ENCODE peak calls at places on chromosomes 11 and 22, in ten cellular contexts. X is ovary, G is HepG2, Z is stomach, U is A549, M is H1, V is GM12878, S is suprapubic skin, Y is sigmoid colon, E is esophagus muscularis mucosa. L is an unnamed sample. For H3K4me1, the result is how much of the 10 kb centered on the place peaks cover.

GRCh38 chr11:111310088-111310487 is 11.7 kb downstream of the POU2AF3 start:
- DNase-seq in Z (no peak), S (no peak), X (no peak), E (peak), U (no peak), M (no peak), Y (no peak), V (no peak), G (no peak), L (peak)

GRCh38 chr11:119907122-119907933 is 178.3 kb upstream of the NECTIN1 start:
- DNase-seq in G (no peak), Y (no peak), X (no peak), U (no peak), V (no peak), S (no peak), E (no peak), M (no peak), Z (peak), L (peak)

GRCh38 chr11:65662247-65662801 is 392 bp downstream of the RELA start:
- DNase-seq in U (no peak), X (no peak), M (no peak), Z (no peak), G (no peak), Y (no peak), V (no peak), S (no peak), E (no peak), L (no peak)

GRCh38 chr11:61053198-61053597 is 49.1 kb upstream of the CD5 start:
- DNase-seq in S (no peak), G (no peak), U (no peak), E (no peak), Z (no peak), Y (no peak), X (no peak), V (no peak), M (no peak), L (no peak)

GRCh38 chr11:10309163-10310093 is 4.6 kb downstream of the ADM start:
- DNase-seq in Y (peak), V (no peak), U (peak), S (peak), E (peak), X (peak), Z (peak), G (peak), M (no peak), L (peak)

GRCh38 chr22:19540394-19540793 is 16.2 kb upstream of the CLDN5 start:
- DNase-seq in Y (no peak), E (no peak), Z (no peak), U (no peak), G (no peak), X (no peak), S (no peak), V (no peak), M (no peak), L (no peak)

GRCh38 chr22:24474649-24475048 is 20.5 kb upstream of the UPB1 start:
- DNase-seq in Y (no peak), M (no peak), U (no peak), G (no peak), S (no peak), X (no peak), V (no peak), E (no peak), Z (no peak), L (no peak)

GRCh38 chr11:69357458-69358397 is 63.8 kb downstream of the MYEOV start:
- DNase-seq in Y (no peak), M (peak), G (no peak), U (no peak), E (peak), V (no peak), X (no peak), Z (peak), S (peak), L (peak)

GRCh38 chr11:94525933-94526332 is 13.7 kb downstream of the C11orf97 start:
- DNase-seq in U (no peak), V (no peak), Y (peak), Z (peak), X (peak), G (no peak), M (no peak), S (peak), E (no peak), L (peak)

GRCh38 chr11:118265954-118266353 is 1.9 kb upstream of the MPZL2 start:
- DNase-seq in X (no peak), Y (no peak), E (no peak), Z (peak), S (peak), G (no peak), M (no peak), V (no peak), U (no peak), L (peak)

GRCh38 chr11:122102426-122102825 is 13.6 kb downstream of the BLID start:
- DNase-seq in V (no peak), X (no peak), Y (no peak), G (no peak), E (no peak), M (no peak), U (no peak), Z (no peak), S (no peak), L (no peak)

GRCh38 chr11:79264284-79264683 is 176.5 kb downstream of the TENM4 start:
- DNase-seq in S (no peak), V (no peak), M (no peak), G (no peak), Y (no peak), E (no peak), Z (no peak), X (no peak), U (no peak), L (no peak)

GRCh38 chr22:23399367-23400285 is 180.5 kb downstream of the IGLL1 start:
- DNase-seq in E (no peak), Z (no peak), U (no peak), Y (peak), V (no peak), X (peak), S (peak), G (no peak), M (no peak), L (no peak)

GRCh38 chr22:19886605-19887250 is 32.1 kb upstream of the GNB1L start:
- DNase-seq in G (no peak), U (no peak), Y (no peak), V (no peak), S (peak), Z (no peak), X (no peak), M (no peak), E (no peak), L (no peak)

GRCh38 chr22:21917206-21917958 is 35.3 kb downstream of the PPM1F start:
- DNase-seq in X (peak), S (no peak), G (peak), Y (no peak), E (no peak), V (no peak), Z (peak), M (no peak), U (no peak), L (no peak)

GRCh38 chr11:112751763-112752162 is 209.5 kb upstream of the NCAM1 start:
- DNase-seq in U (no peak), Y (peak), G (no peak), M (no peak), E (no peak), S (no peak), V (no peak), Z (no peak), X (no peak), L (no peak)

GRCh38 chr11:15770798-15771414 is 585.4 kb downstream of the SOX6 start:
- DNase-seq in Y (no peak), G (peak), X (peak), Z (peak), E (no peak), M (peak), V (no peak), U (peak), S (no peak), L (peak)

GRCh38 chr11:13923716-13924650 is 38.5 kb upstream of the SPON1 start:
- DNase-seq in G (no peak), Y (no peak), E (peak), M (no peak), U (no peak), V (peak), X (no peak), S (no peak), Z (no peak), L (no peak)

GRCh38 chr11:97908354-97908753 is 1112.4 kb upstream of the CNTN5 start:
- DNase-seq in U (no peak), Z (no peak), E (no peak), X (no peak), V (no peak), G (no peak), M (no peak), S (no peak), Y (no peak), L (no peak)

GRCh38 chr11:103907136-103907535 is 129.3 kb upstream of the DDI1 start:
- DNase-seq in E (no peak), X (no peak), Z (no peak), U (no peak), G (no peak), S (no peak), M (no peak), Y (no peak), V (no peak), L (no peak)

GRCh38 chr11:13776134-13776815 is 107.8 kb downstream of the FAR1 start:
- DNase-seq in S (no peak), U (peak), X (no peak), Y (no peak), E (no peak), G (no peak), M (no peak), V (no peak), Z (no peak), L (no peak)

GRCh38 chr11:75602916-75603315 is 40.9 kb downstream of the SERPINH1 start:
- DNase-seq in Y (no peak), X (no peak), M (no peak), G (no peak), U (no peak), E (no peak), S (no peak), V (no peak), Z (no peak), L (no peak)

GRCh38 chr11:130718118-130718517 is 198.2 kb downstream of the SNX19 start:
- DNase-seq in U (no peak), G (no peak), E (peak), Y (no peak), M (no peak), X (no peak), Z (no peak), S (no peak), V (no peak), L (no peak)

GRCh38 chr11:15073361-15074205 is at the start of gene CALCB:
- DNase-seq in X (no peak), G (no peak), V (no peak), Z (no peak), M (peak), E (no peak), S (no peak), U (peak), Y (no peak), L (no peak)

GRCh38 chr11:37333345-37333744 is 735.3 kb upstream of the RAG2 start:
- DNase-seq in M (no peak), U (no peak), Y (no peak), S (no peak), X (no peak), G (no peak), E (no peak), Z (no peak), V (no peak), L (no peak)

GRCh38 chr11:128970598-128971190 is 28.0 kb upstream of the TP53AIP1 start:
- DNase-seq in M (no peak), X (no peak), V (no peak), S (no peak), Y (no peak), E (no peak), U (no peak), G (no peak), Z (no peak), L (no peak)

GRCh38 chr22:20852076-20852475 is 6.5 kb downstream of the PI4KA start:
- DNase-seq in E (no peak), Y (no peak), S (no peak), M (no peak), Z (no peak), X (no peak), V (no peak), U (no peak), G (no peak), L (no peak)

GRCh38 chr11:120236169-120237107 is 3.5 kb upstream of the POU2F3 start:
- DNase-seq in V (no peak), U (peak), Z (no peak), Y (no peak), M (no peak), G (no peak), E (no peak), S (no peak), X (no peak), L (no peak)

GRCh38 chr11:125923012-125923579 is 18.8 kb downstream of the DDX25 start:
- DNase-seq in Z (peak), U (peak), V (peak), X (peak), E (peak), G (peak), Y (peak), S (no peak), M (no peak), L (peak)

GRCh38 chr22:38870791-38871359 is 1.1 kb downstream of the CBX6 start:
- DNase-seq in Z (peak), Y (no peak), V (no peak), U (no peak), X (no peak), G (no peak), M (no peak), E (no peak), S (peak), L (no peak)

GRCh38 chr22:38873469-38874411 is 1.7 kb upstream of the CBX6 start:
- DNase-seq in V (peak), Y (peak), M (peak), E (peak), G (no peak), U (no peak), S (no peak), Z (peak), X (no peak), L (no peak)

GRCh38 chr22:38871360-38872171 is 450 bp downstream of the CBX6 start:
- DNase-seq in V (no peak), Z (peak), E (no peak), M (peak), G (no peak), S (peak), Y (peak), X (peak), U (peak), L (no peak)

GRCh38 chr22:38872831-38873248 is 824 bp upstream of the CBX6 start:
- DNase-seq in E (peak), V (no peak), M (peak), Y (peak), X (peak), G (no peak), Z (peak), S (peak), U (peak), L (peak)

DNA sequence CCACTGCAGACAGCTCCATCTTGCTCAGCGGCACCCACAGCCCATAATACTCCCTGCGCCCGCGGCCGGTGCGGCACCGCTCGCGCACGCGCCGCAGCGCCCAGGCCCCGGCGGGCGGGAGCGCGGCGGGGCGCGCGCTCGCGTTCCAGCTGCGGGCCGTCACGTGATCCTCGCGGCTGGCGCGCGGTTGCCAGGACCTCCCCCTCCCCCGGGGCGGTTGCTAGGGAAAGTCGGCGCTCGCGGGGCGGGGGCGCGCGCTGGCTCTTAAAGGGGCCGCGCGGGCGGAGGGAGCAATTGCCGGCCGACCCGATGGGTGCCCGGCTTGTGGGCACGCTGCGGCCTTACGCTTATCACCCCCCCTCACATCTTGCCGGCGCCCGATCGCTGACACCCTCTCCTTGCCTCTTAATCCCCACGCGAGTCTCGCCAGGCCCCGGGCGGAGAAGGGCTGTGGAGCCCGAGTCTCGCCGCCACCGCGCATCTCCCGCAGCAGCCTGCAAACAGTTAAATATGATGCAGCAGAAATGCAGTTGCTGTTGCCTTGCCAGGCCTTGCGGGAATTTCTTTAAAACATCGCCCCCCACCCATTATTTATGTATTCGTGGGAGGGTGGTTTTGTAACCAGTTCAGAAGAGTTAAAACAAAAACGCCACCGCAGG is at the start of gene CBX6:
- DNase-seq in X (peak), G (peak), Z (peak), M (peak), E (peak), Y (peak), V (peak), U (peak), S (peak), L (peak)
- TF ChIP-seq EP300 in X (no peak), G (no peak), Z (no peak), M (no peak), E (no peak), Y (no peak), V (no peak), U (no peak), S (no peak), L (no peak)

GRCh38 chr11:44572884-44573283 is 7.4 kb downstream of the CD82 start:
- DNase-seq in M (peak), E (no peak), X (no peak), V (no peak), G (no peak), Z (peak), U (no peak), Y (no peak), S (no peak), L (no peak)
- H3K4me1 ChIP-seq in M (under half), E (half or more), X (under half), V (half or more), G (under half), Z (half or more), U (under half), Y (under half), S (half or more), L (under half)

DNA sequence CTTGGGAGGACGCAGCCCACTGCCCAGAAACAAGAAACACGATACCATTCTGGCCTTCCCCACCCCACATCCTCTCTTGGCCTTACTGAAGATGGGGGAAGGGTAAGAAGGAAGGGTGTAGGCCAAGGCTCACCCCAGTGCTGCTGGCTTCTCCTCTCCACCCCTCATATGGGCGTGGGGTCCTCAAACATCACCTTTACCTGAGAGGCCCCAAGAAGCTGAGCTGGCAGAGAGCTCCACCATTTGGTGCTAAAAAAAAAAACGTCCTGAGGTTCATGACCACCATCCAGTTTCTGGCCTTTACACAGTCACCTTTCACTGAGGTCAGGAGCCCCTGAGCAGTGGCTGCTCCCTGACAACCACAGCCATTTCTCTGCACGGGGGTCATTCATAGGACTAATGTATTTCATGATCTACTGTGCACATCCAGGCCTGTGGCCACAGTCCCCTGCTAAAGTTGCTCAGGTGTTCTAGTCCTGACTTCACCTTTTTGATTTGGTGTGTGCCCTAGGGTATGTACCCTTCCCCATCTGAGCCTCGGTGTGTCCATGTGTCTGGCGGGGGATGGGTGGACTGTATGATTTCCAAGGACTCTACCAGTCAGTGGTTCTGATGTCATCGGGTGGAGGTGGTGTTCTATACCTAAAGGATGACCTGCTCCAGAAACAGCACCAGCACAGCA is 15.1 kb downstream of the RHOG start:
- DNase-seq in Z (no peak), X (no peak), M (no peak), V (no peak), U (no peak), Y (no peak), G (no peak), S (no peak), E (no peak), L (no peak)
- TF ChIP-seq POLR2A in Z (no peak), X (no peak), M (no peak), V (peak), U (no peak), Y (no peak), G (no peak), S (no peak), E (no peak), L (no peak)

GRCh38 chr11:71488086-71488967 is 35.3 kb downstream of the NADSYN1 start:
- DNase-seq in G (no peak), E (no peak), S (no peak), Y (peak), U (peak), Z (no peak), M (no peak), V (no peak), X (peak), L (no peak)
- TF ChIP-seq EP300 in G (no peak), E (no peak), S (no peak), Y (no peak), U (no peak), Z (no peak), M (no peak), V (no peak), X (no peak), L (no peak)

DNA sequence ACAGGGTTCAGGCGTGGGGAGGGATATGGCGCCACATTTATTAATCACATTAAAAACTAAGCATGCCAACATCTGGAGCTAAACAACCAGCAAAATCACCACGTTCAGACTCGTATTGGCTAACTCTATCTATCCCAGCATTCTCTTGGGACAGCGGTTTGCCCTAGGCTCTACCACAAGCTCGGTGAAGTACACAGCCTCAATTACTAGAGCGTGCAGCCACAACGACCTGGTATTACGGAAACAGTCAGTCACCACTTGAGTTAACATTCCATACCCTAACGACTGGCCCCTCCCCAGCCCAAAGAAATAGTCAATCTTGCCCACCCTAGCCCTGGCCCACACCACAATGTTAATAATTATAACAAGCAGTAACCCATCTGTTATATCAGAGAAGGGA is 32.1 kb downstream of the APOL5 start:
- DNase-seq in Y (no peak), U (no peak), S (no peak), G (no peak), M (no peak), V (peak), E (no peak), X (no peak), Z (no peak), L (no peak)
- H3K4me1 ChIP-seq in Y (under half), U (under half), S (under half), G (under half), M (under half), V (under half), E (under half), X (under half), Z (under half), L (under half)

L was measured in transverse colon.